ENCODE peak calls at places on chromosomes 6 and 20, in nine cellular contexts. R is hepatocyte; V is uterus; M is BJ; K is AG04450; D is epithelial cell of esophagus; Z is naive thymus-derived CD4-positive, alpha-beta T cell; I is GM23248; N is neuronal stem cell. W is an unnamed sample.

GRCh38 chr20:49891486-49891885 is 23.8 kb downstream of the SPATA2 start:
- DNase-seq in I (no peak), V (no peak), N (no peak), Z (no peak), R (no peak), M (no peak), D (no peak), K (no peak), W (no peak)

GRCh38 chr6:1015819-1016218 is 296.1 kb upstream of the FOXQ1 start:
- DNase-seq in R (peak), V (no peak), Z (no peak), M (no peak), I (peak), N (no peak), D (no peak), K (no peak), W (no peak)

GRCh38 chr6:150345786-150346185 is 23.0 kb upstream of the IYD start:
- DNase-seq in R (no peak), D (peak), K (no peak), I (peak), V (no peak), M (no peak), N (no peak), Z (no peak), W (no peak)

GRCh38 chr20:1375515-1375914 is 17.3 kb downstream of the FKBP1A start:
- DNase-seq in I (peak), Z (no peak), M (no peak), N (no peak), K (peak), V (no peak), D (no peak), R (no peak), W (no peak)

GRCh38 chr6:15953152-15953880 is 175.6 kb upstream of the MYLIP start:
- DNase-seq in I (peak), D (no peak), M (no peak), Z (no peak), K (no peak), V (no peak), R (no peak), N (no peak), W (no peak)

GRCh38 chr20:31861346-31862156 is 8.8 kb downstream of the DUSP15 start:
- DNase-seq in K (no peak), N (peak), Z (peak), D (peak), V (peak), M (no peak), I (peak), R (peak), W (peak)

GRCh38 chr6:44304282-44305199 is 8.6 kb downstream of the AARS2 start:
- DNase-seq in R (peak), Z (peak), K (no peak), V (no peak), N (no peak), M (no peak), I (peak), D (peak), W (peak)

GRCh38 chr6:44116643-44117382 is 10.4 kb downstream of the MRPL14 start:
- DNase-seq in N (no peak), M (peak), Z (no peak), D (peak), R (peak), V (no peak), K (peak), I (peak), W (no peak)

GRCh38 chr6:7649037-7649810 is 59.2 kb downstream of the SNRNP48 start:
- DNase-seq in R (no peak), I (no peak), M (no peak), D (no peak), N (no peak), Z (no peak), K (no peak), V (no peak), W (no peak)

GRCh38 chr6:17851720-17852161 is 135.7 kb downstream of the KIF13A start:
- DNase-seq in K (no peak), M (no peak), N (no peak), D (no peak), R (peak), Z (no peak), I (peak), V (no peak), W (no peak)

GRCh38 chr20:62641749-62642665 is at the start of gene SLCO4A1:
- DNase-seq in Z (peak), I (peak), V (peak), M (no peak), K (no peak), D (peak), R (peak), N (peak), W (peak)

GRCh38 chr6:137297887-137298286 is 78.7 kb upstream of the IFNGR1 start:
- DNase-seq in Z (no peak), K (no peak), M (no peak), R (no peak), N (no peak), I (peak), V (no peak), D (peak), W (no peak)

GRCh38 chr6:167932468-167933276 is 64.8 kb upstream of the KIF25 start:
- DNase-seq in K (no peak), Z (no peak), I (no peak), V (no peak), N (no peak), M (no peak), D (peak), R (peak), W (peak)

GRCh38 chr20:38893485-38894090 is 32.6 kb upstream of the FAM83D start:
- DNase-seq in V (peak), R (peak), N (peak), I (peak), Z (peak), D (peak), M (no peak), K (no peak), W (peak)

DNA sequence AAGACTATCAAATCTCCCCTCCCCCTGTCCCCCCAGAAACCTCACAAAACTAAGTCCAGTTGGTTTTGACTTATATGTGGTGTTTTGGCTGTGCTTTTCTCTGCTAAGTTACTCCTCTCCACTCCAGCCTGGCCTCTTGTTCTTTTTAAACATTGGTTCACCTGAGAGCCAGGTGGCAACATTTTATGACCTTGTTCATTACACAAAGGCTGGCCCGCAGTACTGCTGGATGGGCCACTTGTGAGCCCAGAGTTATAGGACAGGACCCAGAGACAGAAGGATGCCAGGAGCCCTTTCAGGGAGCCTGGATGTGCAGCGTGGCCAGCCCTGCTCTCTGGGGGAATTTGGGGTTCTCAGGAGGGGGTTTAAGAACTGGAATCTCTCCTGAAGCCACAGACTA is 90.0 kb downstream of the RAMACL start:
- DNase-seq in M (no peak), D (no peak), Z (no peak), N (no peak), K (no peak), V (no peak), I (no peak), R (no peak), W (no peak)
- H3K4me3 ChIP-seq in M (no peak), D (no peak), Z (no peak), N (no peak), K (no peak), V (no peak), I (no peak), R (no peak), W (no peak)

GRCh38 chr6:11231108-11231463 is 1.4 kb downstream of the NEDD9 start:
- DNase-seq in R (no peak), V (no peak), M (no peak), D (no peak), N (no peak), K (no peak), I (no peak), Z (no peak), W (no peak)
- H3K4me3 ChIP-seq in R (peak), V (peak), M (peak), D (peak), N (peak), K (peak), I (peak), Z (no peak), W (no peak)

GRCh38 chr6:35669441-35669776 is 19.3 kb downstream of the FKBP5 start:
- DNase-seq in D (no peak), K (no peak), M (no peak), I (peak), V (no peak), R (no peak), N (no peak), Z (peak), W (no peak)
- H3K4me3 ChIP-seq in D (no peak), K (peak), M (no peak), I (peak), V (no peak), R (no peak), N (no peak), Z (peak), W (no peak)

GRCh38 chr6:117270960-117271507 is 5.7 kb downstream of the VGLL2 start:
- DNase-seq in I (no peak), D (no peak), R (no peak), N (no peak), Z (no peak), M (no peak), K (no peak), V (no peak), W (no peak)
- H3K4me3 ChIP-seq in I (no peak), D (no peak), R (no peak), N (no peak), Z (no peak), M (no peak), K (no peak), V (no peak), W (no peak)

GRCh38 chr6:105981888-105982358 is 104.2 kb upstream of the PRDM1 start:
- DNase-seq in I (no peak), D (no peak), Z (no peak), N (no peak), R (no peak), M (no peak), K (no peak), V (no peak), W (no peak)
- H3K4me3 ChIP-seq in I (no peak), D (peak), Z (peak), N (no peak), R (no peak), M (no peak), K (no peak), V (no peak), W (no peak)

GRCh38 chr20:4546342-4546741 is 175.4 kb upstream of the PRND start:
- DNase-seq in I (no peak), V (no peak), N (no peak), D (peak), Z (no peak), M (no peak), K (no peak), R (no peak), W (no peak)
- H3K4me3 ChIP-seq in I (no peak), V (no peak), N (no peak), D (no peak), Z (no peak), M (no peak), K (no peak), R (no peak), W (no peak)

GRCh38 chr6:158502593-158502950 is 57.3 kb upstream of the TMEM181 start:
- DNase-seq in R (no peak), M (no peak), I (no peak), K (no peak), N (no peak), D (no peak), Z (no peak), V (no peak), W (no peak)
- H3K4me3 ChIP-seq in R (no peak), M (no peak), I (no peak), K (no peak), N (no peak), D (no peak), Z (no peak), V (no peak), W (no peak)

GRCh38 chr20:25525295-25525694 is 60.0 kb downstream of the NINL start:
- DNase-seq in I (no peak), D (no peak), N (no peak), Z (no peak), K (no peak), V (no peak), R (no peak), M (no peak), W (no peak)
- H3K4me3 ChIP-seq in I (no peak), D (no peak), N (no peak), Z (no peak), K (no peak), V (no peak), R (no peak), M (no peak), W (no peak)